ENCODE peak calls at places on chromosome 18, in nine cellular contexts. B is colonic mucosa; I is activated T-cell treated with anti-CD3 and anti-CD28 coated beads, Interleukin-2, amount 50 U/mL, for 1 hour; T is RPMI7951; U is HS-27A; J is AG08396; N is astrocyte; Z is stimulated activated CD4-positive, alpha-beta T cell treated with anti-CD3 and anti-CD28 coated beads, Interleukin-15, amount 100 ng/mL, for 24 hours; O is activated gamma-delta T cell treated with Interleukin-2 at 50 U/mL for 16 hours. E is an unnamed sample.

GRCh38 chr18:8175486-8176061 is 433.7 kb upstream of the RAB12 start:
- DNase-seq in T (no peak), I (no peak), U (no peak), N (no peak), O (no peak), B (no peak), J (no peak), Z (no peak), E (no peak)

GRCh38 chr18:80198391-80198790 is 48.9 kb downstream of the PARD6G start:
- DNase-seq in J (no peak), U (no peak), T (no peak), O (no peak), B (no peak), N (no peak), Z (no peak), I (no peak), E (no peak)

GRCh38 chr18:52588916-52589315 is 248.9 kb downstream of the DCC start:
- DNase-seq in J (no peak), O (no peak), I (no peak), N (peak), Z (no peak), T (no peak), U (no peak), B (no peak), E (no peak)

GRCh38 chr18:9139400-9140039 is 2.9 kb downstream of the ANKRD12 start:
- DNase-seq in O (no peak), T (no peak), U (no peak), Z (no peak), J (no peak), B (no peak), I (no peak), N (no peak), E (no peak)

GRCh38 chr18:31723998-31724711 is 36.5 kb downstream of the SLC25A52 start:
- DNase-seq in Z (peak), B (no peak), J (no peak), N (peak), U (no peak), I (no peak), O (no peak), T (no peak), E (no peak)

GRCh38 chr18:25005602-25006375 is 346.2 kb downstream of the ZNF521 start:
- DNase-seq in Z (no peak), I (no peak), U (no peak), B (no peak), T (peak), O (no peak), J (no peak), N (no peak), E (no peak)

GRCh38 chr18:78998350-78999055 is 18.9 kb downstream of the SALL3 start:
- DNase-seq in T (no peak), N (no peak), I (no peak), O (no peak), Z (no peak), B (no peak), U (no peak), J (no peak), E (no peak)

GRCh38 chr18:51666717-51667320 is 469.3 kb upstream of the MEX3C start:
- DNase-seq in B (no peak), J (no peak), I (no peak), T (peak), O (no peak), N (peak), U (no peak), Z (no peak), E (peak)

GRCh38 chr18:13437801-13438506 is 219.4 kb downstream of the LDLRAD4 start:
- DNase-seq in I (peak), N (no peak), J (no peak), Z (peak), U (no peak), T (no peak), B (no peak), O (peak), E (no peak)

GRCh38 chr18:74242451-74243096 is 49.2 kb downstream of the CYB5A start:
- DNase-seq in T (no peak), I (no peak), N (no peak), B (peak), U (no peak), J (no peak), Z (no peak), O (no peak), E (no peak)

GRCh38 chr18:9048808-9049494 is 53.5 kb upstream of the NDUFV2 start:
- DNase-seq in U (no peak), N (peak), Z (no peak), B (no peak), J (no peak), T (peak), O (no peak), I (no peak), E (peak)

GRCh38 chr18:13371689-13372404 is 153.3 kb downstream of the LDLRAD4 start:
- DNase-seq in O (no peak), I (no peak), Z (no peak), N (no peak), B (peak), U (no peak), T (no peak), J (no peak), E (no peak)

GRCh38 chr18:40738321-40738880 is 1216.6 kb upstream of the PIK3C3 start:
- DNase-seq in I (no peak), T (no peak), Z (no peak), J (no peak), B (no peak), O (no peak), U (no peak), N (no peak), E (no peak)

GRCh38 chr18:57440331-57441101 is 5.3 kb downstream of the ONECUT2 start:
- DNase-seq in Z (peak), B (no peak), J (peak), I (no peak), T (no peak), U (no peak), O (no peak), N (no peak), E (no peak)

GRCh38 chr18:41767960-41768359 is 187.1 kb upstream of the PIK3C3 start:
- DNase-seq in J (no peak), I (no peak), U (no peak), B (no peak), Z (no peak), N (peak), T (peak), O (no peak), E (peak)

GRCh38 chr18:48452863-48453323 is 43.7 kb upstream of the ZBTB7C start:
- DNase-seq in T (no peak), U (no peak), B (no peak), J (no peak), N (peak), O (no peak), I (no peak), Z (no peak), E (no peak)

GRCh38 chr18:38450876-38451275 is 885.3 kb upstream of the CELF4 start:
- DNase-seq in O (no peak), Z (no peak), B (no peak), N (no peak), J (no peak), U (no peak), I (no peak), T (no peak), E (no peak)

GRCh38 chr18:7987284-7987976 is 420.3 kb downstream of the PTPRM start:
- DNase-seq in Z (no peak), T (peak), O (no peak), U (peak), I (no peak), N (peak), B (no peak), J (peak), E (no peak)

GRCh38 chr18:21897811-21898210 is 157.2 kb downstream of the MIB1 start:
- DNase-seq in T (peak), Z (peak), N (no peak), B (peak), I (no peak), U (no peak), O (peak), J (peak), E (peak)

GRCh38 chr18:75132068-75132467 is 76.9 kb downstream of the PTGR3 start:
- DNase-seq in T (no peak), U (no peak), Z (no peak), J (no peak), B (no peak), N (no peak), O (no peak), I (no peak), E (no peak)

GRCh38 chr18:70659026-70659726 is 370.3 kb downstream of the SOCS6 start:
- DNase-seq in N (no peak), B (no peak), I (peak), J (no peak), T (no peak), Z (peak), U (no peak), O (peak), E (no peak)

GRCh38 chr18:57787068-57787682 is 15.9 kb downstream of the ATP8B1 start:
- DNase-seq in O (no peak), I (no peak), N (no peak), T (no peak), Z (no peak), B (no peak), U (no peak), J (no peak), E (no peak)

GRCh38 chr18:76953186-76953982 is 131.0 kb downstream of the ZNF236 start:
- DNase-seq in T (no peak), O (no peak), J (no peak), Z (no peak), I (no peak), N (peak), B (peak), U (no peak), E (no peak)

GRCh38 chr18:75183524-75183923 is 25.4 kb downstream of the PTGR3 start:
- DNase-seq in B (no peak), I (no peak), O (no peak), U (no peak), J (no peak), Z (no peak), N (peak), T (no peak), E (peak)

GRCh38 chr18:24726727-24727539 is 266.5 kb downstream of the HRH4 start:
- DNase-seq in Z (peak), I (peak), T (peak), O (peak), N (peak), B (peak), J (peak), U (peak), E (peak)

GRCh38 chr18:500556-501405 is at the start of gene COLEC12:
- DNase-seq in O (no peak), T (peak), Z (peak), B (no peak), U (no peak), I (no peak), J (peak), N (no peak), E (no peak)

GRCh38 chr18:63237486-63237885 is 82.1 kb downstream of the BCL2 start:
- DNase-seq in B (no peak), O (no peak), U (peak), T (peak), J (no peak), N (no peak), Z (no peak), I (no peak), E (no peak)

GRCh38 chr18:50757358-50757757 is 62.5 kb downstream of the MRO start:
- DNase-seq in B (peak), I (no peak), U (no peak), N (no peak), Z (no peak), T (no peak), O (no peak), J (no peak), E (no peak)

GRCh38 chr18:8468911-8469310 is 140.3 kb upstream of the RAB12 start:
- DNase-seq in U (no peak), N (peak), T (peak), Z (no peak), J (no peak), B (no peak), O (no peak), I (no peak), E (no peak)